ENCODE peak calls at places on chromosomes 16 and 17, in six cellular contexts. One of them, this sample, is unnamed.

GRCh38 chr17:47066095-47066494 is 87.0 kb upstream of the RPRML start:
- DNase-seq in tibial nerve: no peak
- DNase-seq in breast epithelium: no peak
- DNase-seq in H54: no peak
- DNase-seq in body of pancreas: no peak
- DNase-seq in Peyer's patch: no peak
- DNase-seq in this sample: no peak

GRCh38 chr17:8002646-8003593 is 505 bp downstream of the GUCY2D start:
- DNase-seq in H54: no peak
- DNase-seq in Peyer's patch: no peak
- DNase-seq in breast epithelium: peak
- DNase-seq in tibial nerve: no peak
- DNase-seq in body of pancreas: no peak
- DNase-seq in this sample: no peak

GRCh38 chr16:71927383-71927782 is 32.1 kb downstream of the IST1 start:
- DNase-seq in H54: peak
- DNase-seq in Peyer's patch: no peak
- DNase-seq in tibial nerve: peak
- DNase-seq in body of pancreas: peak
- DNase-seq in breast epithelium: peak
- DNase-seq in this sample: peak

GRCh38 chr17:72208832-72209231 is 88.0 kb downstream of the SOX9 start:
- DNase-seq in tibial nerve: no peak
- DNase-seq in Peyer's patch: no peak
- DNase-seq in body of pancreas: no peak
- DNase-seq in H54: no peak
- DNase-seq in breast epithelium: no peak
- DNase-seq in this sample: no peak

GRCh38 chr16:11087691-11088431 is 143.5 kb downstream of the CLEC16A start:
- DNase-seq in H54: no peak
- DNase-seq in breast epithelium: no peak
- DNase-seq in tibial nerve: no peak
- DNase-seq in Peyer's patch: no peak
- DNase-seq in body of pancreas: no peak
- DNase-seq in this sample: peak

GRCh38 chr17:34306466-34306865 is 12.8 kb upstream of the CCL8 start:
- DNase-seq in Peyer's patch: no peak
- DNase-seq in breast epithelium: no peak
- DNase-seq in body of pancreas: no peak
- DNase-seq in tibial nerve: peak
- DNase-seq in H54: no peak
- DNase-seq in this sample: peak

GRCh38 chr16:69077251-69077650 is 28.2 kb upstream of the HAS3 start:
- DNase-seq in body of pancreas: no peak
- DNase-seq in H54: peak
- DNase-seq in Peyer's patch: no peak
- DNase-seq in breast epithelium: no peak
- DNase-seq in tibial nerve: no peak
- DNase-seq in this sample: peak

GRCh38 chr16:3915438-3916250 is 35.1 kb upstream of the CREBBP start:
- DNase-seq in Peyer's patch: no peak
- DNase-seq in body of pancreas: no peak
- DNase-seq in breast epithelium: no peak
- DNase-seq in tibial nerve: no peak
- DNase-seq in H54: no peak
- DNase-seq in this sample: no peak

GRCh38 chr17:15348030-15348429 is 6.6 kb upstream of the TEKT3 start:
- DNase-seq in H54: no peak
- DNase-seq in Peyer's patch: peak
- DNase-seq in body of pancreas: no peak
- DNase-seq in breast epithelium: no peak
- DNase-seq in tibial nerve: peak
- DNase-seq in this sample: peak

GRCh38 chr16:87423429-87423828 is 31.3 kb downstream of the MAP1LC3B start:
- DNase-seq in H54: no peak
- DNase-seq in body of pancreas: no peak
- DNase-seq in breast epithelium: no peak
- DNase-seq in Peyer's patch: no peak
- DNase-seq in tibial nerve: no peak
- DNase-seq in this sample: no peak

GRCh38 chr17:1792495-1793446 is 30.9 kb downstream of the SERPINF1 start:
- DNase-seq in H54: no peak
- DNase-seq in body of pancreas: no peak
- DNase-seq in tibial nerve: no peak
- DNase-seq in breast epithelium: no peak
- DNase-seq in Peyer's patch: no peak
- DNase-seq in this sample: no peak

GRCh38 chr16:27430512-27430911 is 28.5 kb downstream of the IL21R start:
- DNase-seq in body of pancreas: no peak
- DNase-seq in Peyer's patch: no peak
- DNase-seq in tibial nerve: no peak
- DNase-seq in H54: no peak
- DNase-seq in breast epithelium: no peak
- DNase-seq in this sample: no peak

GRCh38 chr16:31876955-31877828 is 3.6 kb downstream of the ZNF267 start:
- DNase-seq in Peyer's patch: no peak
- DNase-seq in breast epithelium: no peak
- DNase-seq in H54: peak
- DNase-seq in body of pancreas: no peak
- DNase-seq in tibial nerve: no peak
- DNase-seq in this sample: peak

GRCh38 chr17:66508896-66509843 is 206.8 kb downstream of the PRKCA start:
- DNase-seq in breast epithelium: no peak
- DNase-seq in H54: peak
- DNase-seq in Peyer's patch: peak
- DNase-seq in body of pancreas: peak
- DNase-seq in tibial nerve: no peak
- DNase-seq in this sample: peak

GRCh38 chr16:66469932-66470546 is 42.9 kb downstream of the BEAN1 start:
- DNase-seq in tibial nerve: no peak
- DNase-seq in body of pancreas: no peak
- DNase-seq in breast epithelium: no peak
- DNase-seq in H54: no peak
- DNase-seq in Peyer's patch: no peak
- DNase-seq in this sample: no peak

GRCh38 chr17:38799501-38800236 is at the start of gene PIP4K2B:
- DNase-seq in breast epithelium: peak
- DNase-seq in H54: peak
- DNase-seq in body of pancreas: peak
- DNase-seq in tibial nerve: peak
- DNase-seq in Peyer's patch: peak
- DNase-seq in this sample: peak
- TF ChIP-seq POLR2A in breast epithelium: no peak
- TF ChIP-seq POLR2A in H54: peak
- TF ChIP-seq POLR2A in body of pancreas: peak
- TF ChIP-seq POLR2A in tibial nerve: no peak
- TF ChIP-seq POLR2A in Peyer's patch: peak
- TF ChIP-seq POLR2A in this sample: peak

DNA sequence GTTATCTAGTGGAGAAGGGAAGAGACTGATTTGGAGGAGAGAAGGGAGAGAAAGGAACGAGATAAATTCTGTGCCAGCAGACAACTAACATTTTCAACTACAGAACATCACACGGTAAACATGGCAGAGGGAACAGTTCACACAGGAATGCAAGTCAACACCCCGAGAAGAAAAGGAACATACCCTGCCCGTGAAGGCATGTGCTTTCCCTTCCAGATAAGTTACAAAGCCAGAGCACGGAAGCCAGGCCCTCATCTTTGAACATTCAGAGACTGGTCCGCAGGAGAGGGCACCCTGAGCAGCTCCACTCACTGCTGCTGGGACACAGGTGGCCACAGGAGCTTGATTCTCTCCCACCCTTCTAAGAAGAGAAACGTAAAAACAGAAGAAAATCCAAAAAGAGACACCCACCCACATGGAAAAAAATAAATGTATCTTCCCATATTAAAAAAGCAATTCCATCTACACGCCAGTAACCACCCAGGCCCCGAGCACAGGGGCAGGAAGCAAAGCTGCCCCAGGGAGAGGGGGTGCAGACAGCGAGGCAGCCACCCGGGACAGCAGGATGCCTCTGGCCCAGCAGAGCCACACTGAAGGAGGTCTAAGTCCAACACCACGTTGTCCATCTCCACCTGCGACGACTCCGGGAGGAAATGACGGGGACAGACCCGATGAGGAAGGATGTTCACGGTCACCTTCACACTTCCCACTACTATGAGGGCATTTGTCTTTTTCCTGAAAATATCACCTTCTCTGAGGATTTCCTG is 14.2 kb upstream of the CYTH1 start:
- DNase-seq in H54: no peak
- DNase-seq in tibial nerve: no peak
- DNase-seq in Peyer's patch: no peak
- DNase-seq in breast epithelium: no peak
- DNase-seq in body of pancreas: no peak
- DNase-seq in this sample: no peak
- TF ChIP-seq POLR2A in H54: no peak
- TF ChIP-seq POLR2A in tibial nerve: no peak
- TF ChIP-seq POLR2A in Peyer's patch: no peak
- TF ChIP-seq POLR2A in breast epithelium: no peak
- TF ChIP-seq POLR2A in body of pancreas: no peak
- TF ChIP-seq POLR2A in this sample: no peak

GRCh38 chr17:44344939-44345496 is at the start of gene GRN:
- DNase-seq in tibial nerve: peak
- DNase-seq in body of pancreas: peak
- DNase-seq in H54: peak
- DNase-seq in breast epithelium: peak
- DNase-seq in Peyer's patch: peak
- DNase-seq in this sample: peak
- TF ChIP-seq POLR2A in tibial nerve: peak
- TF ChIP-seq POLR2A in body of pancreas: peak
- TF ChIP-seq POLR2A in H54: peak
- TF ChIP-seq POLR2A in breast epithelium: peak
- TF ChIP-seq POLR2A in Peyer's patch: peak
- TF ChIP-seq POLR2A in this sample: peak

GRCh38 chr17:59154721-59155438 is at the start of gene SKA2:
- DNase-seq in H54: peak
- DNase-seq in Peyer's patch: peak
- DNase-seq in tibial nerve: peak
- DNase-seq in body of pancreas: peak
- DNase-seq in breast epithelium: peak
- DNase-seq in this sample: no peak
- TF ChIP-seq POLR2A in H54: peak
- TF ChIP-seq POLR2A in Peyer's patch: peak
- TF ChIP-seq POLR2A in tibial nerve: no peak
- TF ChIP-seq POLR2A in body of pancreas: no peak
- TF ChIP-seq POLR2A in breast epithelium: no peak
- TF ChIP-seq POLR2A in this sample: peak

GRCh38 chr17:4948997-4949320 is 629 bp upstream of the PFN1 start:
- DNase-seq in Peyer's patch: peak
- DNase-seq in H54: peak
- DNase-seq in tibial nerve: no peak
- DNase-seq in breast epithelium: peak
- DNase-seq in body of pancreas: peak
- DNase-seq in this sample: peak
- TF ChIP-seq POLR2A in Peyer's patch: peak
- TF ChIP-seq POLR2A in H54: no peak
- TF ChIP-seq POLR2A in tibial nerve: peak
- TF ChIP-seq POLR2A in breast epithelium: no peak
- TF ChIP-seq POLR2A in body of pancreas: peak
- TF ChIP-seq POLR2A in this sample: no peak

DNA sequence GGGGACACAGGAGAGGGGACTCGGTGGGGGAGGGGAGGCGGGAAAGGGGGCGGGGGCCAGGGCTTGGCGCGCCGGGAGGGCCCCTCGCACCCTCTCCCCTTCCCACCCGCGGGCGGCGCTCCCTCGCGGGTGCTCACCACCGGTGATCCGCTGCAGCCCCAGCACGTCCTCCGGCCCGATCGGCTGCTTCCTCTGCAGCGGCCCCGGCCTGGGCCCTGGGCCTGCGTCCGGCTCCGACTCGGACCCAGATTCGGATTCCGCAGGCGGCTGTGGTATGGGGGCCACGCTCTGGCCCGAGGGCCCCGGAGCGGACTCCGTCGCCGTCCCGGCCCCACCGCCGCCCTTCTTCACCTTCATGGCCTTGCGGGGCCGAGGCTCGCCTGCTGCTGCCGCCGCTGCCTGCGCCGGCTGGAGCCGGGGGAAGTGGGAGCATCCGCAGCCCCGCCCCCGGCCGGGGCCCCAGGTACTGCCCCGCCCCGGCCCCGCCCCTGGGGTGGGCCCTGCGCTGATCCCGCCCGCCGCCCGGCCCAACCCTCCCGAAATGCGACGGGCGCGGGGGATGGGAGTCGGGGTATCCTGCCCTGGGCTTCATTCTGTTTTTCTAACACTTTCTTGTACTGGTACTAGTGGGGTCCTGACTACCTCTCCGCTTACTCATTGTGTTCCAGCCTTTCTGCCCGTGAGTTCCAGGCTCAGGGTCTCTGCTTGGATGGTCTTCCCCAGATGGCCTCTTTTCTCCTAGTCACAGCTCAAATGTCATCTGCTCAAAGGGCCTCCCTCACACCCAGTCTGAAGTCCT is at the start of gene UNC119:
- DNase-seq in H54: peak
- DNase-seq in tibial nerve: peak
- DNase-seq in body of pancreas: peak
- DNase-seq in breast epithelium: peak
- DNase-seq in Peyer's patch: peak
- DNase-seq in this sample: peak
- TF ChIP-seq POLR2A in H54: peak
- TF ChIP-seq POLR2A in tibial nerve: no peak
- TF ChIP-seq POLR2A in body of pancreas: peak
- TF ChIP-seq POLR2A in breast epithelium: no peak
- TF ChIP-seq POLR2A in Peyer's patch: peak
- TF ChIP-seq POLR2A in this sample: peak

DNA sequence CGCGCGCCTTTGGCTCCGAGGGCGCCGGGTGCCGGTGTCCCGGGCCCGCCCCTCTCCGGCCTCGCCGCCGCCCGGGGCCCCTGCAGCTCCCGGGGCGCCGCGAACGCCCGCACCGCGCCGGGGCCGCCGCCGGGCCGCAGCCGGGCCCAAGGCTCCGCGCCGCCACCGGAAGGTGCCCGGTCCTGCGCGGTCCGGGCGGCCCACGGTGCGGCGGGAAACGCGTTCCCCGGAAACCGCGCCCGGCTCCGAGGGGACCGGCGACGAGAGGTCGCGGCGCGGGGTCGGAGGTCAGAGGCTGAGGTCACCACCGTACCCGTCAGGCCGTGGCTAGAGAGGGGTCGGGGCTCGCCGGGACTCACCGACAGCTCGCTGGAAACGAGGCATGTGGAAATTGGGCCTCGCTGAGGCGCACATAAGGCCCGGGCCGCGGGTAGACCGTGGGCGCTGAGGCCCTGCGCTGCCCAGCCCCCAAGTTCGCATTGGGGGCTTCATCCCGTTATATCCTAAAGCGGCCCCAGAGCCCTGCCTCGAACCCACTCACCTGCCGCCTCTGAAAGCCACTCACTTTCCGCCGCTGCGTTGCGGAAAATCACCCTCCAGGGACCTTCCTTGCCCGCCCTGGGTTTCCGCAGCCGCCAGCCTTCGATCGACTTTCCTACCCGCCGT is at the start of gene DUS1L:
- DNase-seq in body of pancreas: peak
- DNase-seq in breast epithelium: peak
- DNase-seq in H54: peak
- DNase-seq in Peyer's patch: peak
- DNase-seq in tibial nerve: peak
- DNase-seq in this sample: peak
- TF ChIP-seq POLR2A in body of pancreas: no peak
- TF ChIP-seq POLR2A in breast epithelium: no peak
- TF ChIP-seq POLR2A in H54: peak
- TF ChIP-seq POLR2A in Peyer's patch: no peak
- TF ChIP-seq POLR2A in tibial nerve: peak
- TF ChIP-seq POLR2A in this sample: no peak